ENCODE peak calls at places on chromosomes 12 and 14, in eight cellular contexts. F, Y, E, J, G, L, C and A are unnamed samples.

GRCh38 chr12:12327802-12328201 is 22.2 kb downstream of the MANSC1 start:
- DNase-seq in J (peak; percentile 68), C (peak; percentile 45), L (no peak), F (peak; percentile 21), Y (no peak), G (no peak), E (peak; percentile 86), A (no peak)

GRCh38 chr14:29926701-29927595 is 699 bp downstream of the PRKD1 start:
- DNase-seq in L (peak; percentile 82), J (peak; percentile 49), Y (peak; percentile 38), G (no peak), E (peak; percentile 69), C (peak; percentile 35), F (peak; percentile 48), A (peak; percentile 32)

GRCh38 chr12:132444957-132445883 is 44.7 kb upstream of the FBRSL1 start:
- DNase-seq in J (no peak), G (peak; percentile 58), Y (no peak), C (no peak), L (no peak), E (no peak), F (no peak), A (peak; percentile 61)

GRCh38 chr14:104105071-104105821 is 19.7 kb downstream of the ASPG start:
- DNase-seq in C (no peak), E (no peak), J (no peak), Y (no peak), F (no peak), G (no peak), L (peak; percentile 36), A (no peak)

GRCh38 chr14:103057372-103058208 is at the start of gene CDC42BPB:
- DNase-seq in G (peak; percentile 18), C (peak; percentile 80), L (peak; percentile 95), Y (peak; percentile 36), E (peak; percentile 95), J (peak; percentile 89), F (peak; percentile 75), A (peak; percentile 82)

GRCh38 chr14:61229475-61229888 is 51.7 kb downstream of the TMEM30B start:
- DNase-seq in F (no peak), L (no peak), G (no peak), J (no peak), Y (no peak), E (peak; percentile 48), C (no peak), A (no peak)

GRCh38 chr12:130013771-130014484 is 110.1 kb upstream of the TMEM132D start:
- DNase-seq in F (peak; percentile 86), Y (peak; percentile 36), G (no peak), C (no peak), J (peak; percentile 11), E (peak; percentile 87), L (no peak), A (no peak)

GRCh38 chr14:69997849-69998248 is 118.6 kb downstream of the SMOC1 start:
- DNase-seq in E (no peak), G (no peak), J (peak; percentile 93), F (no peak), Y (no peak), C (peak; percentile 73), L (no peak), A (no peak)

GRCh38 chr14:76576047-76576741 is 185.1 kb upstream of the VASH1 start:
- DNase-seq in Y (no peak), J (no peak), F (no peak), C (no peak), L (no peak), E (no peak), G (no peak), A (no peak)

GRCh38 chr12:49428652-49429549 is 61.6 kb downstream of the SPATS2 start:
- DNase-seq in Y (no peak), G (no peak), E (no peak), F (no peak), C (peak; percentile 82), L (no peak), J (peak; percentile 74), A (no peak)

GRCh38 chr12:121156365-121156764 is 23.7 kb downstream of the P2RX7 start:
- DNase-seq in C (no peak), L (no peak), E (no peak), F (no peak), J (no peak), G (no peak), Y (no peak), A (no peak)

GRCh38 chr12:130576286-130576933 is 139.7 kb downstream of the RIMBP2 start:
- DNase-seq in E (no peak), F (no peak), G (no peak), L (no peak), C (no peak), Y (no peak), J (no peak), A (no peak)

GRCh38 chr14:70754989-70755388 is 54.3 kb downstream of the MAP3K9 start:
- DNase-seq in J (peak; percentile 42), Y (no peak), G (no peak), L (no peak), E (no peak), F (no peak), C (peak; percentile 60), A (no peak)

GRCh38 chr14:49687942-49688700 is at the start of gene POLE2:
- DNase-seq in C (peak; percentile 48), G (peak; percentile 61), J (peak; percentile 74), Y (peak; percentile 26), E (peak; percentile 88), L (peak; percentile 87), F (peak; percentile 78), A (peak; percentile 77)

GRCh38 chr12:64773386-64773785 is 14.2 kb upstream of the GNS start:
- DNase-seq in Y (no peak), G (no peak), F (no peak), C (no peak), E (no peak), J (no peak), L (no peak), A (no peak)

GRCh38 chr12:132373967-132374820 is 44.8 kb upstream of the GALNT9 start:
- DNase-seq in Y (no peak), L (peak; percentile 42), G (no peak), E (no peak), F (no peak), C (no peak), J (no peak), A (no peak)

GRCh38 chr12:55847603-55848329 is 5.0 kb upstream of the MMP19 start:
- DNase-seq in F (no peak), C (peak; percentile 99), G (no peak), L (peak; percentile 94), Y (no peak), E (no peak), J (peak; percentile 99), A (no peak)

GRCh38 chr14:35370969-35371368 is 33.6 kb downstream of the NFKBIA start:
- DNase-seq in L (peak; percentile 4), Y (no peak), J (no peak), E (no peak), G (no peak), C (no peak), F (no peak), A (no peak)

GRCh38 chr12:47766496-47767196 is 6.4 kb upstream of the SLC48A1 start:
- DNase-seq in L (peak; percentile 17), F (no peak), E (no peak), J (no peak), Y (no peak), G (no peak), C (no peak), A (no peak)

GRCh38 chr14:104681689-104682074 is 7.7 kb upstream of the INF2 start:
- DNase-seq in E (no peak), J (peak; percentile 79), F (peak; percentile 58), G (no peak), Y (no peak), C (peak; percentile 74), L (peak; percentile 89), A (no peak)

GRCh38 chr12:31017535-31017934 is 56.1 kb upstream of the DDX11 start:
- DNase-seq in E (no peak), F (no peak), C (no peak), L (no peak), J (no peak), G (no peak), Y (no peak), A (no peak)

GRCh38 chr14:88554458-88555286 is at the start of gene PTPN21:
- DNase-seq in F (peak; percentile 65), C (peak; percentile 47), J (peak; percentile 73), L (peak; percentile 89), Y (no peak), E (peak; percentile 75), G (no peak), A (peak; percentile 27)

GRCh38 chr14:52352546-52352945 is 38.4 kb downstream of the PTGER2 start:
- DNase-seq in F (no peak), G (no peak), C (no peak), E (no peak), L (no peak), J (no peak), Y (no peak), A (no peak)